ENCODE peak calls at places on chromosomes 13 and 19, in ten cellular contexts. V is SHP77; F is stimulated activated naive CD8-positive, alpha-beta T cell treated with anti-CD3 and anti-CD28 coated beads, Interleukin-15, Interleukin-2, amounts not matched to agents 100 U/mL and 50 U/mL, for 24 hours; W is WERI-Rb-1; K is neural crest cell; R is tibial artery; C is stimulated activated CD4-positive, alpha-beta T cell treated with anti-CD3 and anti-CD28 coated beads, Interleukin-15, amount 100 ng/mL, for 48 hours; X is nucleus accumbens; U is nephron progenitor cell; S is SK-N-MC. J is an unnamed sample.

GRCh38 chr13:52743569-52743968 is 3.9 kb upstream of the CNMD start:
- DNase-seq in V (no peak), F (no peak), W (no peak), K (no peak), R (no peak), C (no peak), X (no peak), U (no peak), S (no peak), J (no peak)

GRCh38 chr19:46926201-46927071 is 65.6 kb downstream of the ARHGAP35 start:
- DNase-seq in V (no peak), F (no peak), W (no peak), K (no peak), R (no peak), C (no peak), X (peak; percentile 62), U (no peak), S (no peak), J (no peak)

GRCh38 chr19:45069056-45069455 is 7.2 kb downstream of the ZNF296 start:
- DNase-seq in V (no peak), F (no peak), W (peak; percentile 35), K (no peak), R (no peak), C (no peak), X (no peak), U (no peak), S (no peak), J (no peak)

GRCh38 chr19:31955884-31956283 is 389.5 kb upstream of the ZNF507 start:
- DNase-seq in V (no peak), F (no peak), W (no peak), K (no peak), R (no peak), C (no peak), X (no peak), U (no peak), S (no peak), J (no peak)

GRCh38 chr19:44003461-44004134 is 841 bp downstream of the ZNF230 start:
- DNase-seq in V (peak; percentile 2), F (peak; percentile 16), W (no peak), K (no peak), R (no peak), C (no peak), X (no peak), U (peak; percentile 4), S (no peak), J (no peak)

GRCh38 chr19:1026189-1027019 is at the start of gene CNN2:
- DNase-seq in V (peak; percentile 18), F (peak; percentile 81), W (peak; percentile 71), K (peak; percentile 62), R (peak; percentile 92), C (no peak), X (no peak), U (peak; percentile 88), S (no peak), J (no peak)

GRCh38 chr13:59679239-59679638 is 484.5 kb downstream of the DIAPH3 start:
- DNase-seq in V (no peak), F (no peak), W (no peak), K (no peak), R (no peak), C (no peak), X (no peak), U (no peak), S (peak; percentile 55), J (no peak)

GRCh38 chr19:27654266-27654990 is 1558.5 kb downstream of the UQCRFS1 start:
- DNase-seq in V (no peak), F (no peak), W (no peak), K (no peak), R (no peak), C (no peak), X (no peak), U (no peak), S (no peak), J (no peak)

GRCh38 chr13:94093652-94094310 is 385.7 kb downstream of the DCT start:
- DNase-seq in V (no peak), F (no peak), W (no peak), K (no peak), R (no peak), C (no peak), X (no peak), U (no peak), S (no peak), J (peak; percentile 52)

GRCh38 chr19:14094854-14095253 is 4.3 kb upstream of the SAMD1 start:
- DNase-seq in V (no peak), F (no peak), W (no peak), K (no peak), R (no peak), C (no peak), X (no peak), U (no peak), S (no peak), J (no peak)

GRCh38 chr13:89454736-89455135 is 1783.6 kb downstream of the SLITRK5 start:
- DNase-seq in V (no peak), F (no peak), W (no peak), K (no peak), R (no peak), C (no peak), X (no peak), U (no peak), S (no peak), J (no peak)

GRCh38 chr19:47331931-47332547 is at the start of gene C5AR2:
- DNase-seq in V (no peak), F (no peak), W (no peak), K (no peak), R (no peak), C (no peak), X (no peak), U (no peak), S (no peak), J (no peak)

GRCh38 chr13:33172400-33172799 is 113.2 kb downstream of the STARD13 start:
- DNase-seq in V (no peak), F (no peak), W (no peak), K (no peak), R (no peak), C (no peak), X (no peak), U (no peak), S (no peak), J (no peak)

GRCh38 chr19:7507884-7508283 is 8.0 kb upstream of the ZNF358 start:
- DNase-seq in V (peak; percentile 82), F (peak; percentile 42), W (peak; percentile 78), K (peak; percentile 55), R (peak; percentile 87), C (no peak), X (no peak), U (peak; percentile 72), S (no peak), J (no peak)

GRCh38 chr19:23561341-23561740 is 125.7 kb downstream of the ZNF675 start:
- DNase-seq in V (no peak), F (no peak), W (no peak), K (no peak), R (no peak), C (no peak), X (no peak), U (no peak), S (no peak), J (no peak)

GRCh38 chr19:45569619-45570421 is 14.8 kb downstream of the OPA3 start:
- DNase-seq in V (peak; percentile 35), F (peak; percentile 77), W (peak; percentile 73), K (peak; percentile 72), R (no peak), C (peak; percentile 26), X (peak; percentile 13), U (peak; percentile 79), S (no peak), J (no peak)

GRCh38 chr13:43878897-43879322 is 630 bp downstream of the CCDC122 start:
- DNase-seq in V (no peak), F (peak; percentile 62), W (peak; percentile 24), K (peak; percentile 38), R (peak; percentile 86), C (no peak), X (peak; percentile 71), U (no peak), S (no peak), J (no peak)

GRCh38 chr13:33978653-33979052 is 160.7 kb downstream of the RFC3 start:
- DNase-seq in V (no peak), F (no peak), W (no peak), K (no peak), R (no peak), C (no peak), X (no peak), U (no peak), S (no peak), J (no peak)

GRCh38 chr13:64158910-64159309 is 2743.3 kb upstream of the PCDH20 start:
- DNase-seq in V (no peak), F (no peak), W (no peak), K (no peak), R (no peak), C (no peak), X (no peak), U (no peak), S (no peak), J (no peak)

GRCh38 chr19:11399667-11400066 is 15.6 kb upstream of the EPOR start:
- DNase-seq in V (no peak), F (no peak), W (no peak), K (no peak), R (no peak), C (no peak), X (no peak), U (no peak), S (no peak), J (no peak)

GRCh38 chr19:45391346-45391745 is 13.5 kb downstream of the PPP1R13L start:
- DNase-seq in V (no peak), F (no peak), W (no peak), K (no peak), R (no peak), C (no peak), X (no peak), U (no peak), S (no peak), J (no peak)

GRCh38 chr13:43319617-43320444 is 296.4 kb downstream of the DNAJC15 start:
- DNase-seq in V (no peak), F (no peak), W (no peak), K (no peak), R (no peak), C (no peak), X (no peak), U (no peak), S (no peak), J (no peak)

GRCh38 chr19:52689804-52690394 is 44.9 kb downstream of the ZNF611 start:
- DNase-seq in V (no peak), F (peak; percentile 46), W (peak; percentile 31), K (peak; percentile 13), R (peak; percentile 79), C (no peak), X (peak; percentile 32), U (peak; percentile 58), S (no peak), J (no peak)

GRCh38 chr13:59354665-59355064 is 809.1 kb downstream of the DIAPH3 start:
- DNase-seq in V (no peak), F (no peak), W (no peak), K (no peak), R (no peak), C (no peak), X (no peak), U (no peak), S (no peak), J (no peak)